ENCODE peak calls at places on chromosome 16, in six cellular contexts. N is mesendoderm, M is neuronal stem cell, S is mesenchymal stem cell, Y is H1, Z is trophoblast cell. L is an unnamed sample.

GRCh38 chr16:4314532-4315184 is 1.2 kb upstream of the GLIS2 start:
- DNase-seq in N (peak; percentile 77), M (no peak), S (peak; percentile 75), Y (no peak), Z (peak; percentile 58), L (peak; percentile 56)

GRCh38 chr16:73192227-73192894 is 144.4 kb upstream of the ZFHX3 start:
- DNase-seq in N (no peak), M (no peak), S (no peak), Y (no peak), Z (no peak), L (no peak)

GRCh38 chr16:54928016-54928356 is 2.7 kb upstream of the IRX5 start:
- DNase-seq in N (no peak), M (peak; percentile 30), S (peak; percentile 34), Y (no peak), Z (peak; percentile 23), L (no peak)

GRCh38 chr16:53576904-53577303 is 73.9 kb upstream of the AKTIP start:
- DNase-seq in N (no peak), M (no peak), S (no peak), Y (no peak), Z (no peak), L (no peak)

GRCh38 chr16:82181456-82182185 is 11.6 kb upstream of the MPHOSPH6 start:
- DNase-seq in N (no peak), M (no peak), S (no peak), Y (no peak), Z (no peak), L (no peak)

GRCh38 chr16:67199011-67199807 is at the start of gene ELMO3:
- DNase-seq in N (peak; percentile 90), M (peak; percentile 27), S (no peak), Y (no peak), Z (peak; percentile 89), L (no peak)

GRCh38 chr16:88969361-88969831 is 7.6 kb downstream of the CBFA2T3 start:
- DNase-seq in N (no peak), M (no peak), S (no peak), Y (no peak), Z (no peak), L (no peak)

GRCh38 chr16:78200623-78201096 is 101.2 kb downstream of the WWOX start:
- DNase-seq in N (no peak), M (no peak), S (no peak), Y (no peak), Z (no peak), L (no peak)

GRCh38 chr16:1054660-1055556 is 17.6 kb upstream of the SSTR5 start:
- DNase-seq in N (peak; percentile 54), M (peak; percentile 75), S (peak; percentile 28), Y (no peak), Z (peak; percentile 69), L (peak; percentile 29)

GRCh38 chr16:19113577-19114358 is at the start of gene ITPRIPL2:
- DNase-seq in N (peak; percentile 88), M (peak; percentile 48), S (peak; percentile 90), Y (no peak), Z (peak; percentile 86), L (peak; percentile 85)

GRCh38 chr16:537415-538335 is 10.2 kb downstream of the CAPN15 start:
- DNase-seq in N (no peak), M (no peak), S (no peak), Y (no peak), Z (no peak), L (no peak)

GRCh38 chr16:31256466-31256865 is 3.3 kb upstream of the ITGAM start:
- DNase-seq in N (no peak), M (no peak), S (no peak), Y (no peak), Z (no peak), L (no peak)

GRCh38 chr16:23256440-23256839 is 45.7 kb upstream of the SCNN1B start:
- DNase-seq in N (no peak), M (no peak), S (no peak), Y (no peak), Z (no peak), L (no peak)

GRCh38 chr16:87789437-87790277 is 23.9 kb upstream of the KLHDC4 start:
- DNase-seq in N (no peak), M (no peak), S (no peak), Y (no peak), Z (peak; percentile 99), L (peak; percentile 86)

GRCh38 chr16:4660454-4661007 is 32.8 kb upstream of the NUDT16L1 start:
- DNase-seq in N (no peak), M (no peak), S (no peak), Y (no peak), Z (no peak), L (peak; percentile 60)

GRCh38 chr16:24822974-24823373 is 22.8 kb upstream of the SLC5A11 start:
- DNase-seq in N (no peak), M (no peak), S (no peak), Y (no peak), Z (no peak), L (no peak)

GRCh38 chr16:48102083-48103008 is 53.4 kb downstream of the ABCC12 start:
- DNase-seq in N (no peak), M (no peak), S (no peak), Y (no peak), Z (no peak), L (no peak)

GRCh38 chr16:54510619-54511018 is 224.0 kb upstream of the IRX3 start:
- DNase-seq in N (no peak), M (no peak), S (no peak), Y (no peak), Z (peak; percentile 32), L (no peak)

DNA sequence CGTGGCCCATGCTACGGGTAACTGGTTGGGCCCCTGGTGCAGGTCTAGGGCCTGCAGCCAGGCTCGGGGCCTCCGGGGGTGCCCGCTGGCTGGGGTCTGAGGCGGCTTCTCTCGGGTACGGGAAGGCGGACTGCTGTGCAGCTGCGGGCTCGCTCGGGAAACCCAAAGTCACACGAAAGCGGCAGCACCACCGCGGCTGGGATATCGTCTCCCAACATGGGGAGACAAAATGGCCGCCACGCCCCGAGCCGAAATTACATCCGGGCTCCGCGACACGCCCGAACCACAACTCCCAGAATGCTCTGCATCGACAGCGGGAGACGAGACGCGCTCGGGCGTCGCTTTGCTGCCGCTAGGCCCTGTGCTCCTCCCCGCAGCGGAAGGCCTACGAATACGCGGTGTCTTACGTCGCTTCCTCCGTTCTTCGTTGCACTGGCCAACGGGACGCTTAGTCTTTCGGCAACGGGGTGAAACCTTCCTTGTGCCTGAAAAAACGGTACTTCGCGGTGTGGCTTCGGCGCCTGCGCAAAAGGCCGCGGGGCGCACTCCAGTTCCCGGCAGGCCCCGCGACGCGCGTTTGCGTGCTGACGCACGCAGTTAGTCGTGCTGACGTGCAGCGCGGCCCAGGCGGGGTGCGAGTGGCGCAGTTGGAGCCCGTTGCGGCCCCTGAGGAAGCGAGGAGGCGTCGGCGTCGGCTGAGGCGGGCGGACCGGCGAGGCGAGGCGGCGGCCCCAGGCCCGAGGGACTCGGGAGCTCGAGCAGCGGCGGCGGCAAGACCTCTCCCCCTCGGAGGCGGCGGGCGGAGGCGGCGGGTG is at the start of gene SRRM2:
- DNase-seq in N (peak; percentile 98), M (peak; percentile 97), S (peak; percentile 96), Y (peak; percentile 78), Z (peak; percentile 97), L (peak; percentile 95)
- H2AK5ac ChIP-seq in N (peak within 1 kb of the TSS; percentile 98), M (peak within 1 kb of the TSS; percentile 98), S (peak within 1 kb of the TSS; percentile 93), Y (peak within 1 kb of the TSS; percentile 11), Z (peak within 1 kb of the TSS; percentile 96), L (peak within 1 kb of the TSS; percentile 98)

DNA sequence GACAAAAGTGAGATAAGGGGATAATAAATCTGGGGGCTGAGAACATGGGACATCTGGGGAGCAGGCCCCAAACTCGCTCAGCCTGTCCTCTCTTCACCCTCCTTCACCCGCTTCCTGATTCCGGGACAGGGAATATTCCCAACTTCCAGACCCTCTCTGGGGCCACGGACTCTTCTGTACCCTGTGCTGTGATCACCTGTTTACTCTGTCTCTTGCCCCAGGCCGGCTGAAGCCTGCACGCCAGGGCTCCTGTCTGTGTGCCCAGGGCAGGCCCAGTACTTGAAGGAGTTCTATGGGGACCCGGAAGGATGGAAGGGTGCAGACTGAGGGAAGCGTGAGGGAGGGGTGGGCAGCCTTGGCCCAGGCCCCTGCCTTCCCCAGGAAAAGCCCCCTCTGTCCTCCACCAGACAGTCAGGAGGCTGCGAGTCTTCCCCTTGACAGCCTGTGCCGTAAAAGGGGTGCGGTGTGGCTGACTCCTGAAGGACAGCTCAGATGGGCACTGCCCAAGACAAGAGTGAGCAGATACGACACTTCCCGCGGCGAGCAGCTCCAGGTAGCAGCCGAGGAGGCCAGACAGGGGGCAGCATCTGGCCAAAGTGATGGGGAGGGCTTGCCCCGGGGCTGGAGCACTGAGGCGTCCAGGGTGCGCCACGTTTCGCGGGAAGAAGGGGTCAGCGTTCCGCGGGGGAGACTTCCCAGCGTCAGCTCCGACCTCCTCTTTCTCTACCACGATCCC is 1.0 kb upstream of the CCNF start:
- DNase-seq in N (peak; percentile 76), M (no peak), S (no peak), Y (no peak), Z (peak; percentile 49), L (no peak)
- H3K4me3 ChIP-seq in N (peak overlapping the region; percentile 57), M (peak overlapping the region; percentile 79), S (peak overlapping the region; percentile 82), Y (peak overlapping the region; percentile 52), Z (peak overlapping the region; percentile 86), L (peak overlapping the region; percentile 89)

DNA sequence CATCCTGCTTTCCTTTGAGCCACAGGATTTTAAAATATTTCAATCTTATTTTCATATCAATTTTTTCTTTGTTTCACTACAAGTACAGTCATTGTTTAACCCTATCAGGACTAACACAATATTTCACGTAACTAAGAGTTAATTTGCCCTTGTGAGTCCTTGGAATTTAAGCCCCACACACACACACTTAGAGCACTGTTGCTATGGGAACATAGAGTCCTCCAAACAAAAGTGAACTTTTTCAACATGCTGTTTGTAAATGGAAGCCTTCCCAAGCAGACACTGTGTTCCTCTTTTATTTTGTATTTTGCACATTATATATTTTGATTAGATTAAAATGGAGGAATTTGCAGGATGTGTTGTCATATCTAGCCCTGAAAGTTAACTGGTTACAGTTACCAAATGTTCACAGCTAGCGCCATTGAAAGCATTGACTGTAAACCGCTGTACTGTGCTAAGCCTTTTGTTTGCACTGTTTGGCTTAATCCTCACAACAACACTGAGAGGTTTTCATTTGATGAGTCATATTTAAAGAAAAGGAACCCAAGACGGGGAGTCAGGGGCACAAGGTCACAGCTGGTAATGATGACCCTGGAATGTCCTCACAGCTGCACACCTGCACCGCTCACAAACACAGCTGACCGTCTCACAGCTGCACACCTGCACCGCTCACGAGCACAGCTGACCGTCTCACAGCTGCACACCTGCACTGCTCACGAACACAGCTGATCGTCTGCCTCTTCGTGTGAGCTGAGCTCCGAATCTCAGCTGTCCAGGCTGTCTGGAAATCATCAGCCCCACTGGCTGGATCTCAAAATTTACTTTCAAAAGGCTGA is 6.3 kb downstream of the HSBP1 start:
- DNase-seq in N (peak; percentile 77), M (peak; percentile 50), S (peak; percentile 86), Y (no peak), Z (peak; percentile 20), L (peak; percentile 80)
- H2AK5ac ChIP-seq in N (no peak overlapping the region), M (no peak overlapping the region), S (no peak overlapping the region), Y (peak overlapping the region; percentile 1), Z (no peak overlapping the region), L (no peak overlapping the region)

GRCh38 chr16:84806256-84806889 is 13.4 kb upstream of the CRISPLD2 start:
- DNase-seq in N (no peak), M (no peak), S (peak; percentile 93), Y (no peak), Z (peak; percentile 90), L (peak; percentile 95)
- H3K4me3 ChIP-seq in N (no peak overlapping the region), M (no peak overlapping the region), S (peak overlapping the region; percentile 22), Y (no peak overlapping the region), Z (no peak overlapping the region), L (no peak overlapping the region)

GRCh38 chr16:74268372-74268782 is 28.2 kb upstream of the PSMD7 start:
- DNase-seq in N (no peak), M (no peak), S (no peak), Y (no peak), Z (no peak), L (no peak)
- H2AK5ac ChIP-seq in N (no peak overlapping the region), M (no peak overlapping the region), S (no peak overlapping the region), Y (no peak overlapping the region), Z (no peak overlapping the region), L (no peak overlapping the region)